ENCODE peak calls at places on chromosome X, in four cellular contexts. O, R, B and M are unnamed samples.

GRCh38 chrX:130321550-130321949 is 18.2 kb upstream of the SLC25A14 start:
- DNase-seq in O (peak; percentile 5), R (no peak), B (no peak), M (no peak)

GRCh38 chrX:155094468-155095061 is 23.3 kb downstream of the BRCC3 start:
- DNase-seq in O (no peak), R (no peak), B (peak; percentile 21), M (peak; percentile 70)

GRCh38 chrX:133961046-133961445 is 24.3 kb downstream of the GPC3 start:
- DNase-seq in O (no peak), R (no peak), B (no peak), M (no peak)

GRCh38 chrX:111181883-111182400 is 86.0 kb downstream of the PAK3 start:
- DNase-seq in O (no peak), R (no peak), B (no peak), M (no peak)

GRCh38 chrX:121135488-121136207 is 88.2 kb downstream of the GLUD2 start:
- DNase-seq in O (no peak), R (no peak), B (no peak), M (no peak)

GRCh38 chrX:48598645-48599044 is 1.4 kb downstream of the WDR13 start:
- DNase-seq in O (no peak), R (no peak), B (no peak), M (no peak)

GRCh38 chrX:48021026-48021900 is 14.5 kb downstream of the SPACA5 start:
- DNase-seq in O (peak; percentile 62), R (peak; percentile 69), B (peak; percentile 81), M (peak; percentile 87)

GRCh38 chrX:17732138-17732783 is 5.0 kb upstream of the SCML1 start:
- DNase-seq in O (no peak), R (no peak), B (peak; percentile 55), M (no peak)

GRCh38 chrX:140918398-140919043 is 83.9 kb upstream of the SPANXB1 start:
- DNase-seq in O (peak; percentile 7), R (peak; percentile 71), B (peak; percentile 54), M (peak; percentile 92)

GRCh38 chrX:97524997-97525396 is 641.3 kb downstream of the RPA4 start:
- DNase-seq in O (no peak), R (no peak), B (no peak), M (no peak)

GRCh38 chrX:17809984-17810383 is 51.1 kb downstream of the RAI2 start:
- DNase-seq in O (no peak), R (no peak), B (no peak), M (no peak)

GRCh38 chrX:12988797-12989196 is 13.9 kb downstream of the TMSB4X start:
- DNase-seq in O (no peak), R (no peak), B (peak; percentile 74), M (no peak)

GRCh38 chrX:45847966-45848365 is 647.3 kb upstream of the DIPK2B start:
- DNase-seq in O (no peak), R (no peak), B (no peak), M (no peak)

GRCh38 chrX:45850775-45851433 is 650.2 kb upstream of the DIPK2B start:
- DNase-seq in O (no peak), R (peak; percentile 30), B (peak; percentile 28), M (no peak)

GRCh38 chrX:45850197-45850774 is 649.6 kb upstream of the DIPK2B start:
- DNase-seq in O (no peak), R (peak; percentile 26), B (no peak), M (no peak)

GRCh38 chrX:45851434-45851991 is 650.8 kb upstream of the DIPK2B start:
- DNase-seq in O (no peak), R (peak; percentile 82), B (no peak), M (no peak)

GRCh38 chrX:45849261-45849660 is 648.6 kb upstream of the DIPK2B start:
- DNase-seq in O (no peak), R (no peak), B (peak; percentile 86), M (no peak)
- H3K9ac ChIP-seq in O (no peak overlapping the region), R (peak overlapping the region; percentile 99), B (peak overlapping the region; percentile 86), M (no peak overlapping the region)

DNA sequence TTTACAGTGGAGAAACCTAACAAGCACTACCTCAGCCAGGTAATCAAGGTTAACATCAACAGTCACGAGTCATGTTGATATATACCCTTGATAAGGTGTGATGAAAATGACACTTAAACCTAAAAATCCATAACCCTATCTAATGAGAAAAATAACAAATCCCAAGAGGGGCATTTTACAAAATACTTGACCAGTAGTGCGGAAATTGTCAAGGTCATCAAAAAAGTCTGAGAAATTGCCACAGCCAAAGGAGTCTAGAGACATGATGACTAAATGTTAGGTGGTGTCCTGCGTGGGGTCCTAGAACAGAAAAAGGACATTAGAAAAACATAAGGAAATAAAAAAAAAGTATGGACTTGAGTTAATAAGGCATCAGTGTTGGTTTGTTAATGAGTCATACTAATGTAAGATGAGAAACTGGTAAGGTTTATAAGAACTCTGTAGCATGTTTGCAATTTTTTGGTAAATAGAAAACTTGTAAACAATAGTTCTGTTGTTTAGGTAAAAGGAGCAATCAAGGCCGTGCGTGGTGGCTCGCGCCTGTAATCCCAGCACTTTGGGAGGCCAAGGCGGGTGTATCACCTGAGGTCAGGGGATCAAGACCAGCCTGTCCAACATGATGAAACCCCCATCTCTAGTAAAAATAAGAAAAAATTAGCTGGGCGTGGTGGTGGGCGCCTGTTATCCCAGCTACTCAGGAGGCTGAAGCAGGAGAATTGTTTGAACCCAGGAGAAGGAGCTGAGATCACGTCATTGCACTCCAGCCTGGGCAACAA is 2.9 kb downstream of the RPL36A start:
- DNase-seq in O (no peak), R (no peak), B (no peak), M (peak; percentile 45)
- H3K4me2 ChIP-seq in O (peak overlapping the region; percentile 50), R (no peak overlapping the region), B (no peak overlapping the region), M (no peak overlapping the region)

DNA sequence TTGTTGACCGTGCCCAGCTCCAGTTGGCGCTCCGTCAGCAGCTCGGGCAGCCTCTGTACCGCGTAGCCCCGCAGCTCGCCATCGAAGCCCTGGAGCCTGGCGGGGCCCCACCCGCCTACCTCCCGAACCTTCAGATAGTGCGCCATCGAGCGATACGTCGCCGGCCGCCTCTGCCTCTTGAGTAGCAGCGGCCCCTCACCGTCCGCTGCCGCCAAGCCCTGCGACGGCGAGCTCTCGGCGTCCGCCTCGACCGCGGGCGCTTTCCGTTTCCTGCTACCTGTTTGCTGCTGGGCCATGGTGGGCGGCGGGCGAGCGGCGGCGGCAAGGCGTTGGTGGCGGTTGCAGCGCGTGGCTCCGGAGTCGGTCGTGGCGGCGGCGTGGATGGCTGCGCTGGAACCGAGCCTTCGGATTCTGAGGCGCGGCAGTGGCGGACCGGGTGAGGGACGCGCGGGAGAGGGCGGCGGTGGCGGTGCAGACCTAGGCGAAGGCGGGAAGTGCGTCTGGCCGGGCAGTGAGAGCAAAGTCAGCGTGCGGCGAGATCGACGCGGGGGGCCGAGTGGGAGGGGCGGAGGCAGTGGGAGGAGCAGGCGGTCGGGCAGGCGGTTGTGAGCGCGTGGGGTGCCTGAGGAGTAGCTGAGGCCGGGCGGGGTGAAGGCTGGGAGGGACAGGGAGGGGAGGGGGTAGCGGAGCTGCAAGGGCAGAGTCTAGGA is at the start of gene DCAF12L1:
- DNase-seq in O (no peak), R (peak; percentile 75), B (no peak), M (no peak)
- H3K9ac ChIP-seq in O (no peak within 1 kb of the TSS), R (no peak within 1 kb of the TSS), B (no peak within 1 kb of the TSS), M (no peak within 1 kb of the TSS)

DNA sequence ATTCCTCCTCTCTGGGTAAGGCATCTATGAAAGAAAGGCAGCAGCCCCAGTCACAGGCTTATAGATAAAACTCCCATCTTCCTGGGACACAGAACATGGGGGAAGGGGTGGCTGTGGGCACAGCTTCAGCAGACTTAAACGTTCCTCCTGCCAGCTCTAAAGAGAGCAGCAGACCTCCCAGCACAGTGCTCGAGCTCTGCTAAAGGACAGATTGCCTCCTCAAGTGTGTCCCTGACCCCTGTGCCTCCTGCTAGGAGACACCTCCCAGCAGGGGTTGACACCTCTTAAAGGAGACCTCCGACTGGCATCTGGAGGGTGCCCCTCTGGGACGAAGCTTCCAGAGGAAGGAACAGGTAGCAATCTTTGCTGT is 89.9 kb downstream of the EFHC2 start:
- DNase-seq in O (no peak), R (no peak), B (no peak), M (no peak)
- H3K4me2 ChIP-seq in O (no peak overlapping the region), R (no peak overlapping the region), B (no peak overlapping the region), M (no peak overlapping the region)

GRCh38 chrX:23826216-23826615 is 43.2 kb downstream of the SAT1 start:
- DNase-seq in O (no peak), R (no peak), B (no peak), M (no peak)

GRCh38 chrX:23822397-23822796 is 39.4 kb downstream of the SAT1 start:
- DNase-seq in O (no peak), R (no peak), B (peak; percentile 57), M (no peak)

GRCh38 chrX:23828894-23829293 is 45.9 kb downstream of the SAT1 start:
- DNase-seq in O (no peak), R (no peak), B (peak; percentile 11), M (no peak)

GRCh38 chrX:23826653-23827052 is 43.7 kb downstream of the SAT1 start:
- DNase-seq in O (no peak), R (no peak), B (no peak), M (no peak)

DNA sequence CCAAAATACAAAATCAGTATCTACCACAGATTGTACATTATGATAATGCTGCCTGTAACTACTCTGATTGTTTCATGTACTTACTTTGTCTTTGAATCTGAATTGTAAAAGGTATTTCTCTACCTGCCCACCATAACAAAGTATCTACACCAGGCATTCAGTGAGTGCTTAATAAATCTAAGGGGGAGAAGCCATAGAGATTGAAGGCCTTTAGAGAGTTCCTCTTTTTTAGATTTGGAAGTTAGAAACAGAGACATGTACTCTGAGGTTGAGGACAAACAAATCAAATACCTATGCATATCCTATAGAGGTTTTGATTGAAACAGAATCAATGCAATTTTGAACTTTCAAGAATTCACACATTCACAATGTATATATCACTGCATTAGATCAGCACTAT is 42.7 kb downstream of the SAT1 start:
- DNase-seq in O (no peak), R (no peak), B (no peak), M (no peak)
- H3K9ac ChIP-seq in O (no peak overlapping the region), R (no peak overlapping the region), B (no peak overlapping the region), M (no peak overlapping the region)